ENCODE peak calls at places on chromosomes 6 and 20, in six cellular contexts. M, Y, K, G, X and O are unnamed samples.

GRCh38 chr6:131552572-131552971 is 20.5 kb upstream of the ARG1 start:
- ATAC-seq in K (no peak), X (no peak), M (peak; percentile 86), Y (no peak), G (no peak), O (no peak)

GRCh38 chr6:144854654-144855053 is 569.5 kb downstream of the UTRN start:
- ATAC-seq in M (peak; percentile 6), G (no peak), K (no peak), Y (no peak), X (no peak), O (no peak)

GRCh38 chr6:109202409-109203264 is 107.3 kb downstream of the CEP57L1 start:
- ATAC-seq in Y (peak; percentile 53), M (peak; percentile 48), K (no peak), X (peak; percentile 61), G (peak; percentile 42), O (no peak)

GRCh38 chr6:11044712-11045167 is 635 bp upstream of the ELOVL2 start:
- ATAC-seq in X (no peak), M (no peak), Y (peak; percentile 17), K (no peak), G (no peak), O (no peak)

GRCh38 chr6:157713451-157714152 is 109.4 kb upstream of the SNX9 start:
- ATAC-seq in K (no peak), Y (no peak), G (no peak), M (peak; percentile 18), X (no peak), O (no peak)

GRCh38 chr20:23655551-23656211 is 17.9 kb upstream of the CST3 start:
- ATAC-seq in X (no peak), G (no peak), Y (no peak), M (no peak), K (peak; percentile 92), O (peak; percentile 73)

GRCh38 chr20:19827818-19828217 is 69.8 kb downstream of the RIN2 start:
- ATAC-seq in X (no peak), K (peak; percentile 12), Y (no peak), M (no peak), G (peak; percentile 63), O (no peak)

GRCh38 chr6:33633084-33633461 is 12.0 kb downstream of the ITPR3 start:
- ATAC-seq in M (peak; percentile 3), X (peak; percentile 10), K (no peak), Y (peak; percentile 42), G (peak; percentile 33), O (no peak)

GRCh38 chr6:113010590-113010989 is 663.5 kb downstream of the RFPL4B start:
- ATAC-seq in M (no peak), G (no peak), X (no peak), Y (no peak), K (no peak), O (no peak)

GRCh38 chr6:49462599-49462926 is 490 bp downstream of the MMUT start:
- ATAC-seq in K (peak; percentile 41), Y (peak; percentile 39), X (peak; percentile 60), G (peak; percentile 22), M (peak; percentile 71), O (no peak)

GRCh38 chr6:44043036-44043478 is 84.2 kb downstream of the MRPL14 start:
- ATAC-seq in Y (peak; percentile 69), M (peak; percentile 26), K (no peak), G (no peak), X (no peak), O (no peak)

GRCh38 chr6:26331809-26332226 is 33.2 kb upstream of the BTN3A2 start:
- ATAC-seq in Y (no peak), K (no peak), M (no peak), X (no peak), G (peak; percentile 24), O (no peak)

GRCh38 chr6:129486333-129486732 is 223.6 kb downstream of the ARHGAP18 start:
- ATAC-seq in K (no peak), M (no peak), Y (no peak), G (no peak), X (no peak), O (no peak)

GRCh38 chr6:20458051-20458894 is 56.6 kb downstream of the E2F3 start:
- ATAC-seq in K (no peak), M (no peak), Y (no peak), X (peak; percentile 89), G (no peak), O (no peak)

DNA sequence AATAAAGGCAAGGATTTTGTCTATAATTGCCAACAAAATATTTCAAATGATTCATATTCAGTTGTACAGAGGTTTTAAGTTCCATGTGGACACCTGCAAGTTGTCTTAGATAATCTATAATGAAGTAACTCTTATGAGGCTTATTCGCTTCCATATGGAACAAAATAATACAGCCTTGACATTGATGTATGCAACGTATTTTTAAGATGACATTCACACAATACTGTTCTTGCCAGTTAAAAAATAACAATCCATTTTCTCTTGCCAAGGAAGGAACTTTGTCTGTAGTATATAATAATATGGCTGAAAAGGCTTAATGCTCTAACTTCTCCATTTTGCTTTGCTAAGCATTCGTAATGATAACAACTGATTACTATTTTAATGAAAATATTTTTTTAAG is 269.3 kb upstream of the FKBP1C start:
- ATAC-seq in X (no peak), K (no peak), G (no peak), M (no peak), Y (no peak), O (no peak)
- TF ChIP-seq EP300 in X (no peak), K (no peak), G (no peak), M (no peak), Y (no peak), O (no peak)

GRCh38 chr6:7112741-7113313 is 5.1 kb downstream of the RREB1 start:
- ATAC-seq in Y (peak; percentile 64), K (no peak), G (peak; percentile 55), M (peak; percentile 58), X (peak; percentile 4), O (no peak)

GRCh38 chr6:7119272-7119801 is 11.6 kb downstream of the RREB1 start:
- ATAC-seq in K (no peak), X (peak; percentile 82), Y (no peak), G (no peak), M (no peak), O (no peak)

GRCh38 chr6:7111095-7111690 is 3.4 kb downstream of the RREB1 start:
- ATAC-seq in G (no peak), K (no peak), Y (no peak), X (no peak), M (no peak), O (no peak)

GRCh38 chr6:7115452-7116223 is 7.9 kb downstream of the RREB1 start:
- ATAC-seq in K (peak; percentile 27), G (no peak), Y (no peak), X (peak; percentile 52), M (no peak), O (peak; percentile 36)

GRCh38 chr6:7114744-7115451 is 7.1 kb downstream of the RREB1 start:
- ATAC-seq in M (no peak), K (no peak), G (no peak), X (peak; percentile 6), Y (no peak), O (no peak)
- H3K27ac ChIP-seq in M (no peak overlapping the region), K (peak overlapping the region; percentile 74), G (no peak overlapping the region), X (peak overlapping the region; percentile 45), Y (no peak overlapping the region), O (peak overlapping the region; percentile 37)

GRCh38 chr6:126258150-126258549 is 81.8 kb upstream of the CENPW start:
- ATAC-seq in K (peak; percentile 21), X (no peak), Y (no peak), G (no peak), M (no peak), O (no peak)
- H3K9me3 ChIP-seq in K (no peaks in the 10 kb centered on the region), X (no peaks in the 10 kb centered on the region), Y (no peaks in the 10 kb centered on the region), G (no peaks in the 10 kb centered on the region), M (no peaks in the 10 kb centered on the region), O (no peaks in the 10 kb centered on the region)

GRCh38 chr6:134539865-134540323 is 222.0 kb upstream of the SGK1 start:
- ATAC-seq in Y (no peak), G (no peak), K (no peak), X (peak; percentile 40), M (no peak), O (peak; percentile 41)
- TF ChIP-seq EP300 in Y (no peak), G (no peak), K (no peak), X (no peak), M (no peak), O (no peak)

DNA sequence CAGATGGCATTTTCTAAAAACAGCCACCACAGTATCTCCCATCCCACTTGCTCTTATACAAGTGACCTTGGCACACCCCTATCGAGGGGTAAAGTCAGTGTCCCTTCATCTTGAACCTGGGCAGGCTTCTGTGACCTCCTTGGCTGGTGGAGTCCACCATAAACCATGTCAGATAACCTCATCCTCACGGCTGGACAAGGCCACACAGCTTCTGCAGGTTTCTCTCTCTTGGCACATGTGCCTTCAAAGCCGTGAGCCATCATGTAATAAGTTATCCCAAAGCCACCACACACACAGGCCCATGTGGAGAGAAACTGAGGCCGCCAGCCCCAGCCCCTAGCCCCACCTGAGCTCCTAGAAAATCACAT is 105.4 kb downstream of the SNX5 start:
- ATAC-seq in M (peak; percentile 0), Y (no peak), K (no peak), X (no peak), G (no peak), O (no peak)
- H3K27ac ChIP-seq in M (peak overlapping the region; percentile 77), Y (peak overlapping the region; percentile 13), K (no peak overlapping the region), X (no peak overlapping the region), G (no peak overlapping the region), O (no peak overlapping the region)